ENCODE peak calls at places on chromosomes 12 and 14, in nine cellular contexts. N, U, X, O, K, V, A, P and M are unnamed samples.

GRCh38 chr12:57152408-57153038 is 5.1 kb upstream of the LRP1-AS start:
- DNase-seq in N (no peak), U (peak), X (peak), O (peak), K (peak), V (peak), A (no peak), P (no peak), M (no peak)

GRCh38 chr12:46830731-46831334 is 5.0 kb upstream of the SLC38A4 start:
- DNase-seq in N (no peak), U (no peak), X (no peak), O (peak), K (no peak), V (no peak), A (no peak), P (no peak), M (peak)

GRCh38 chr12:111438501-111438900 is 32.8 kb downstream of the SH2B3 start:
- DNase-seq in N (no peak), U (peak), X (no peak), O (peak), K (no peak), V (no peak), A (peak), P (no peak), M (no peak)

GRCh38 chr12:27616356-27617150 is 79.7 kb upstream of the REP15 start:
- DNase-seq in N (no peak), U (no peak), X (no peak), O (no peak), K (no peak), V (no peak), A (no peak), P (no peak), M (no peak)

GRCh38 chr14:100979780-100980179 is 76.3 kb upstream of the RTL1 start:
- DNase-seq in N (peak), U (peak), X (no peak), O (peak), K (no peak), V (no peak), A (no peak), P (no peak), M (no peak)

GRCh38 chr12:6962285-6963015 is 8.0 kb downstream of the PHB2 start:
- DNase-seq in N (no peak), U (no peak), X (no peak), O (no peak), K (peak), V (peak), A (no peak), P (peak), M (peak)

GRCh38 chr12:79689477-79690155 is 1.1 kb downstream of the PAWR start:
- DNase-seq in N (no peak), U (peak), X (peak), O (peak), K (peak), V (peak), A (peak), P (peak), M (peak)

GRCh38 chr14:103997391-103997790 is 55.1 kb upstream of the RD3L start:
- DNase-seq in N (no peak), U (no peak), X (no peak), O (no peak), K (no peak), V (no peak), A (no peak), P (no peak), M (no peak)

GRCh38 chr14:57071639-57072038 is 197.1 kb downstream of the EXOC5 start:
- DNase-seq in N (no peak), U (no peak), X (no peak), O (no peak), K (no peak), V (no peak), A (no peak), P (no peak), M (no peak)

GRCh38 chr12:100789146-100789545 is 5.4 kb upstream of the ANO4 start:
- DNase-seq in N (no peak), U (peak), X (no peak), O (peak), K (no peak), V (no peak), A (no peak), P (no peak), M (no peak)

DNA sequence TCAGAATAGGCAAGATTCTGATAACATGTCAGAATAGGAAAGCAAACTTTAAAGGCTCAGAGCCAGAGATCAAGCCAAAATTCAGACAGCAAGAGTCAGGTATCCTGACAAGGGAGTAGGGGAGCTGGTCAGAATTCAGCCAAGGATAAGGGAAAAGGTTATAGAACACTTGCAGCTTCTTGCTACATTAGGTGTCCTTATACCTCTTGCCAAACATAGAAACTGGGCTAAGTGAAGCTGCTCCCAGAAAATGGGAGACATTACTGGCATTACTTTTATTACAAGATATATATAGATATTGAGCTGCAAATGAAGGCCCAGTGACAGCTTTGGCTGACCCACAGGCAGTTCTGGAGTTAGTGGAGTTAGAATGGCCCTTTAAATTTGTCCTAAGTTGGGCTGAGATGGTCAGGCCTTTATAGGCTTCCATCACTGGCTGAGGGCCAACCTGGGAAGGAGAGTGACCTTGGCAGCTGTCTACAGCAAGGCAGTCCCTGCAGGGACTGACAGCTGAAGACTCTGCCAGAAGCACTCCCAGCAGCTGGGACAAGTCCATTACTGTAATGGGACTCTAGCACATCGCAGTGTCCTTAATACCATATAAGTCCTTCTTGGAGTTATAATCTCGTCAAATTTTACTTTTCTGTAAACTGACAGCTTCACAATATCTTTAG is 83.0 kb downstream of the LRRC9 start:
- DNase-seq in N (no peak), U (no peak), X (peak), O (no peak), K (no peak), V (peak), A (no peak), P (peak), M (peak)
- H3K4me3 ChIP-seq in N (no peak), U (no peak), X (no peak), O (no peak), K (no peak), V (no peak), A (no peak), P (peak), M (no peak)

GRCh38 chr12:77940011-77940423 is 109.3 kb downstream of the NAV3 start:
- DNase-seq in N (peak), U (peak), X (no peak), O (peak), K (no peak), V (no peak), A (peak), P (no peak), M (no peak)

GRCh38 chr12:77940566-77940965 is 109.9 kb downstream of the NAV3 start:
- DNase-seq in N (no peak), U (peak), X (no peak), O (peak), K (no peak), V (no peak), A (no peak), P (no peak), M (no peak)

GRCh38 chr12:77938301-77938700 is 107.6 kb downstream of the NAV3 start:
- DNase-seq in N (no peak), U (no peak), X (no peak), O (no peak), K (no peak), V (no peak), A (no peak), P (no peak), M (no peak)

GRCh38 chr12:77943466-77943865 is 112.8 kb downstream of the NAV3 start:
- DNase-seq in N (no peak), U (peak), X (no peak), O (peak), K (no peak), V (no peak), A (no peak), P (no peak), M (no peak)

DNA sequence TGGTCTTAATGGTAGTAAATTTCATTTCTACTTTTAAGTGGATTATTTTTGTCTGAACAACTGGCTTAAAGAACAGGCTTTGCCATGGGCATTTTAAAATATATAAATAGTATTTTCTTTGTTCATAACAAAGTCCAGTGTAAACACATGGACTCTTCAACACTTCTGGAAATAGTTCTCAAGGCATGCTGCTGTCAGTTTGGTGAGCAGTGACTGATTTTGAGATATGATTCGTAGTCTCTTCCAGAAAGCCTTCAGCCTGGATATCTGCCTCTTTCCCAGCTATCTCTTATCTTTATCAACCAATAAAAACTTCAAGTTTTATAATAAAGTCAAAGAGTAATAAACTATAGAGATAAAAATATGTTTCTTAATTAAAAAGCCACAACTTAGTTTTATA is 110.7 kb downstream of the NAV3 start:
- DNase-seq in N (no peak), U (no peak), X (no peak), O (peak), K (no peak), V (no peak), A (no peak), P (no peak), M (no peak)
- H3K4me3 ChIP-seq in N (peak), U (peak), X (no peak), O (peak), K (no peak), V (no peak), A (no peak), P (no peak), M (no peak)

DNA sequence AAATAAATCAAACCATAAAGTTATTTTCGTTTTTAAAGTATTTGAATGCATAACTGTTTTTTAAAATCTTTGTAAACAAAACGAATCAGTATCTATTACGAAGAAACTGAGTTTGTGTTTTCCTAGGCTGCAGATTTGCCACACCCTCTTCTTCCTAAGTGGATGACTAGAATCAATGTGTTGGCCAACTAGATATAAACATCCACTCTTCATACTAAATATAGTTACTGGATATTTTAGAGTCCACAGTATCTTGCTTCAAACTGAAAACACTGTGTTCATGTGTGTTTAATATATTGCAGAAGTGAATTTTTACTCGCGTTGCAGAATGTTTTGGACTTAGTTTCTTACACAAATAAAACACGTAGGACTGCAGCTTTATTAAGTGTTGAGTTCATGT is 63.2 kb downstream of the KLHL28 start:
- DNase-seq in N (no peak), U (no peak), X (no peak), O (peak), K (no peak), V (no peak), A (no peak), P (no peak), M (no peak)
- H3K4me3 ChIP-seq in N (peak), U (peak), X (peak), O (no peak), K (peak), V (peak), A (no peak), P (peak), M (no peak)

DNA sequence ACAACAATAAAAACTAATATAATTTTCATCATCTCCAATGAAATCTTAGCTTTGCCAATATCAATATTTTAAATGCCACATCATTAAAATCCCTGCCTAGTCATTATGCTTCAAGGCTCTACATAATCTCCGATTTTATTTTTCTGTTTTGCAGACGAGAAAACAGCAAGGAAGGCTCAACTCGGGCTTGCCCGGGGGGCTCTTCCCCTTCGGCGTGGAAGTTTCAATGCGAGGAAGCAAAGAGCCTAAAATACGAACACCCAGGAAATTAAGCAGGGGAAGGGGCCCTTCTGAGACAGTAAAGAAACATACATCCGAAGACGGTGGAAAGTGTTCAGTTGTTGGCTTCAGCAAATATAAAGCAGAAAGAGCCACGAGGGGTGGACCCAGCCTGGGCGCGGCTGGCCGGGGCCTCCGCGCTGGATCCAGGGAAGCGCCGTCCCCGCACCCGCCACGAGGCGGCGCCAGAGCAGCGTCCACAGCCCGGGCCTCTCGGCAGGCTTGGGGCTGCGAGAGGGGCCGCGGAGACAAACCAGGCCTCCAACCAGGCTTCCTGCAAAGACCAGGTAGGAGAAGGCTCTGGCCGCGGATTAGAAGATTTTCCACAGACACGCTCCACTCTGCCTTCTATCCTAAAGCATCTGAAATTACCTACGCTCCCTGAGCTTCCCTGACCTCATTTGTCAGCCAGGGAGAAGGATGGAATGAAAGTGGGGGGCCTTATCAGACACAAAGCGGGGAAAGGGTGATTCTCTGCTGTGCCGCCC is 77.2 kb downstream of the SERPINA3 start:
- DNase-seq in N (no peak), U (peak), X (peak), O (peak), K (peak), V (peak), A (peak), P (peak), M (peak)
- H3K4me3 ChIP-seq in N (no peak), U (peak), X (no peak), O (no peak), K (no peak), V (no peak), A (no peak), P (no peak), M (no peak)

GRCh38 chr12:104273503-104273902 is 30.0 kb upstream of the EID3 start:
- DNase-seq in N (no peak), U (no peak), X (no peak), O (no peak), K (no peak), V (no peak), A (no peak), P (no peak), M (no peak)
- H3K4me3 ChIP-seq in N (no peak), U (no peak), X (no peak), O (no peak), K (no peak), V (no peak), A (no peak), P (no peak), M (no peak)

GRCh38 chr12:24991209-24992049 is 42.5 kb upstream of the BCAT1 start:
- DNase-seq in N (peak), U (peak), X (no peak), O (peak), K (no peak), V (no peak), A (peak), P (no peak), M (no peak)
- H3K4me3 ChIP-seq in N (no peak), U (no peak), X (no peak), O (no peak), K (no peak), V (no peak), A (no peak), P (no peak), M (no peak)